ENCODE peak calls at places on chromosomes 16 and 17, in seven cellular contexts. A is mucosa of descending colon, P is upper lobe of right lung, O is left ventricle myocardium inferior, S is IMR-90, K is Peyer's patch, T is breast epithelium. D is an unnamed sample. For H3K4me1, the result is how much of the 10 kb centered on the place peaks cover.

GRCh38 chr17:82775033-82775823 is 23.4 kb downstream of the TBCD start:
- DNase-seq in A (peak), P (peak), O (peak), S (no peak), K (peak), T (no peak), D (peak)

GRCh38 chr16:13560151-13560550 is 359.8 kb upstream of the ERCC4 start:
- DNase-seq in A (no peak), P (no peak), O (no peak), S (no peak), K (no peak), T (no peak), D (no peak)

GRCh38 chr16:67150833-67151396 is at the start of gene B3GNT9:
- DNase-seq in A (peak), P (peak), O (peak), S (peak), K (peak), T (peak), D (peak)

GRCh38 chr16:54632821-54633220 is 297.8 kb upstream of the IRX5 start:
- DNase-seq in A (no peak), P (no peak), O (no peak), S (no peak), K (no peak), T (no peak), D (no peak)

GRCh38 chr17:49486012-49486641 is 9.0 kb upstream of the NGFR start:
- DNase-seq in A (no peak), P (no peak), O (peak), S (no peak), K (no peak), T (no peak), D (peak)

GRCh38 chr17:38798614-38799500 is 499 bp downstream of the PIP4K2B start:
- DNase-seq in A (peak), P (no peak), O (peak), S (peak), K (peak), T (peak), D (no peak)

GRCh38 chr16:67015317-67015731 is 13.6 kb upstream of the CBFB start:
- DNase-seq in A (no peak), P (peak), O (no peak), S (no peak), K (no peak), T (no peak), D (no peak)

GRCh38 chr17:4583796-4584124 is 569 bp upstream of the SMTNL2 start:
- DNase-seq in A (no peak), P (no peak), O (no peak), S (no peak), K (no peak), T (no peak), D (peak)

GRCh38 chr16:31157136-31157535 is 7.3 kb upstream of the PRSS36 start:
- DNase-seq in A (no peak), P (no peak), O (no peak), S (no peak), K (no peak), T (no peak), D (no peak)

GRCh38 chr16:1296688-1297412 is 12.6 kb upstream of the UBE2I start:
- DNase-seq in A (no peak), P (no peak), O (no peak), S (peak), K (peak), T (peak), D (peak)

GRCh38 chr17:77845541-77846225 is 112.8 kb upstream of the TNRC6C start:
- DNase-seq in A (no peak), P (peak), O (peak), S (no peak), K (no peak), T (no peak), D (no peak)

GRCh38 chr16:65122974-65123845 is 1.3 kb upstream of the CDH11 start:
- DNase-seq in A (peak), P (peak), O (peak), S (peak), K (no peak), T (peak), D (peak)

GRCh38 chr16:28181557-28181914 is 30.2 kb downstream of the XPO6 start:
- DNase-seq in A (peak), P (no peak), O (no peak), S (peak), K (no peak), T (no peak), D (no peak)

GRCh38 chr16:81494434-81494806 is 49.8 kb downstream of the CMIP start:
- DNase-seq in A (no peak), P (no peak), O (no peak), S (no peak), K (no peak), T (no peak), D (no peak)

GRCh38 chr16:74271879-74272278 is 24.7 kb upstream of the PSMD7 start:
- DNase-seq in A (no peak), P (no peak), O (no peak), S (peak), K (no peak), T (no peak), D (no peak)

GRCh38 chr17:75063626-75064025 is 16.6 kb downstream of the KCTD2 start:
- DNase-seq in A (no peak), P (no peak), O (no peak), S (no peak), K (no peak), T (no peak), D (no peak)

GRCh38 chr16:72264776-72265175 is 92.8 kb upstream of the PMFBP1 start:
- DNase-seq in A (no peak), P (no peak), O (no peak), S (no peak), K (no peak), T (no peak), D (no peak)

GRCh38 chr16:50255538-50255937 is 10.8 kb upstream of the ADCY7 start:
- DNase-seq in A (no peak), P (no peak), O (no peak), S (no peak), K (peak), T (no peak), D (no peak)

GRCh38 chr16:88356124-88356726 is 26.5 kb upstream of the ZNF469 start:
- DNase-seq in A (no peak), P (peak), O (peak), S (peak), K (no peak), T (no peak), D (no peak)

GRCh38 chr17:21814776-21815175 is 122.5 kb downstream of the KCNJ18 start:
- DNase-seq in A (no peak), P (no peak), O (no peak), S (no peak), K (peak), T (no peak), D (no peak)

GRCh38 chr17:75808905-75809621 is 24.5 kb downstream of the UNK start:
- DNase-seq in A (no peak), P (no peak), O (peak), S (peak), K (no peak), T (peak), D (peak)

GRCh38 chr16:59412275-59412841 is 678.2 kb upstream of the GOT2 start:
- DNase-seq in A (no peak), P (no peak), O (no peak), S (peak), K (no peak), T (no peak), D (no peak)

GRCh38 chr17:4573682-4574081 is 10.6 kb upstream of the SMTNL2 start:
- DNase-seq in A (no peak), P (peak), O (peak), S (no peak), K (no peak), T (peak), D (no peak)

GRCh38 chr16:3999479-3999868 is 116.8 kb downstream of the ADCY9 start:
- DNase-seq in A (no peak), P (no peak), O (peak), S (peak), K (no peak), T (no peak), D (peak)

GRCh38 chr17:36443777-36444176 is 42.7 kb upstream of the ZNHIT3 start:
- DNase-seq in A (no peak), P (peak), O (no peak), S (no peak), K (no peak), T (no peak), D (no peak)
- H3K4me1 ChIP-seq in A (under half), P (under half), O (under half), S (under half), K (under half), T (under half), D (under half)

GRCh38 chr17:2631211-2631610 is 37.8 kb downstream of the PAFAH1B1 start:
- DNase-seq in A (no peak), P (no peak), O (no peak), S (no peak), K (no peak), T (no peak), D (no peak)
- H3K4me1 ChIP-seq in A (half or more), P (under half), O (half or more), S (under half), K (under half), T (under half), D (under half)

DNA sequence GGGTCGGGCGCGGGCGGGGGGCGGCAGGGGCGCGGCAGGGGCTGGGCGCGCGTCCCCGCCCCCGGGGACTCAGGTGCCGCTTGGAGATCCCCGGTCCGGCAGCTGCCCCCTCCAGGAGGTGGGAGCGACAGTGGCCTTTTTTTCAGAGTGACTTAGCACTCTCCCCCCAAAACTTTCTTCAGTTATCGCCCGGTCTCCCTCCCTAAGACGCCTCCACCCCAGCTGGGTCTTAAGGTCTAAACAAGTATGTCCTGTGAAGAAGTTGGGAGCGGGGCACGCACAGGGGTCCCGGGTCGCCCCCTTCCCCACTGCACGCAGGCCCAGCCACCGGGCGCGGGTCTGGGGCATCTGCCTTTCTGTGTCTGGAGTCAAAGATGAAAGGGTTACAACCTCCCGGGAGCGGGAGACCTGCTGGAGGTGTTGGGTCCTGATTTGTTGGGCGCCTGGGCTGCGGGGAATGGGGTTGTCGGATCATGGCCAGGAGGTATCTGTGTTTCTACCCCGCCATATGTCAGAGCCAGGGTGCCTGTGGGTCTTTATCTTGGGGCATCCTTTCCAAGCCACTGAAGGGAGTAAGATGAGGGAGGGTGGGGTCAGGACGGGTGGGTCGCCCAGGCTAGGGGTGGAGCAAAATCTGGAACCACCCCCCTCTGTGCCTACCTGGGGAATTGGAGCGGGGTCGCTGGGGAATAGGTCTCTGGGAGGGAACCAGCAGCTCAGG is 748 bp downstream of the FMNL1 start:
- DNase-seq in A (no peak), P (no peak), O (no peak), S (no peak), K (peak), T (no peak), D (no peak)
- H3K4me1 ChIP-seq in A (under half), P (under half), O (half or more), S (under half), K (under half), T (under half), D (under half)

GRCh38 chr17:37168731-37169353 is 206.9 kb upstream of the C17orf78 start:
- DNase-seq in A (no peak), P (no peak), O (no peak), S (no peak), K (no peak), T (no peak), D (no peak)
- H3K4me1 ChIP-seq in A (under half), P (under half), O (under half), S (under half), K (under half), T (under half), D (under half)

GRCh38 chr17:57108656-57109392 is 23.8 kb downstream of the AKAP1 start:
- DNase-seq in A (peak), P (no peak), O (no peak), S (no peak), K (no peak), T (no peak), D (no peak)
- H3K4me1 ChIP-seq in A (half or more), P (under half), O (half or more), S (under half), K (under half), T (under half), D (under half)

D was measured in cardiac muscle cell.